ENCODE peak calls at places on chromosomes 11 and 22, in seven cellular contexts. H, U, Q, P, L, O and T are unnamed samples.

GRCh38 chr22:17990167-17990566 is 34.2 kb downstream of the MICAL3 start:
- DNase-seq in U (no peak), P (no peak), O (no peak), H (no peak), L (no peak), Q (no peak), T (no peak)

GRCh38 chr11:105609832-105610781 is at the start of gene GRIA4:
- DNase-seq in Q (no peak), H (no peak), L (no peak), U (peak), P (no peak), O (no peak), T (peak)

GRCh38 chr11:13009921-13010736 is 1.0 kb downstream of the RASSF10 start:
- DNase-seq in L (peak), H (no peak), U (peak), P (no peak), O (no peak), Q (no peak), T (peak)

GRCh38 chr11:70233511-70233919 is 30.4 kb downstream of the FADD start:
- DNase-seq in U (peak), O (no peak), L (no peak), H (peak), Q (peak), P (peak), T (no peak)

GRCh38 chr22:43992331-43992821 is 31.7 kb upstream of the PARVB start:
- DNase-seq in U (no peak), O (no peak), H (no peak), L (no peak), Q (no peak), P (no peak), T (no peak)

GRCh38 chr11:73645570-73645969 is 811 bp upstream of the PLEKHB1 start:
- DNase-seq in H (no peak), U (no peak), P (no peak), L (no peak), O (no peak), Q (no peak), T (no peak)

GRCh38 chr11:57932105-57932504 is 91.6 kb upstream of the OR9Q1 start:
- DNase-seq in U (no peak), L (no peak), O (no peak), H (no peak), Q (no peak), P (no peak), T (no peak)

GRCh38 chr11:34613462-34614183 is 7.3 kb upstream of the EHF start:
- DNase-seq in O (no peak), L (no peak), Q (no peak), U (no peak), H (no peak), P (no peak), T (no peak)

GRCh38 chr11:1368216-1368615 is 21.5 kb upstream of the BRSK2 start:
- DNase-seq in U (no peak), O (no peak), L (no peak), Q (no peak), H (no peak), P (no peak), T (no peak)

GRCh38 chr11:623999-624704 is 603 bp downstream of the CDHR5 start:
- DNase-seq in Q (peak), P (no peak), U (peak), L (no peak), H (peak), O (no peak), T (no peak)

GRCh38 chr11:44969853-44970252 is 19.2 kb upstream of the TP53I11 start:
- DNase-seq in Q (no peak), U (no peak), O (no peak), L (no peak), P (no peak), H (no peak), T (no peak)

GRCh38 chr11:73325036-73325981 is 17.2 kb downstream of the ARHGEF17 start:
- DNase-seq in P (no peak), H (no peak), U (no peak), Q (no peak), L (no peak), O (no peak), T (no peak)

GRCh38 chr11:6900327-6900999 is 8.2 kb upstream of the OR2D2 start:
- DNase-seq in P (no peak), O (no peak), U (no peak), H (no peak), L (no peak), Q (no peak), T (no peak)

GRCh38 chr11:130434521-130435223 is 6.3 kb upstream of the ADAMTS8 start:
- DNase-seq in P (peak), L (no peak), Q (peak), U (peak), H (peak), O (peak), T (no peak)

GRCh38 chr11:118666331-118666730 is 13.1 kb downstream of the TREH start:
- DNase-seq in O (no peak), U (no peak), H (no peak), P (no peak), L (no peak), Q (no peak), T (peak)

GRCh38 chr11:122101625-122102291 is 14.3 kb downstream of the BLID start:
- DNase-seq in U (no peak), H (no peak), O (peak), L (no peak), Q (peak), P (no peak), T (peak)

GRCh38 chr11:70298243-70298915 is 27.9 kb downstream of the PPFIA1 start:
- DNase-seq in P (no peak), U (no peak), Q (no peak), O (no peak), L (no peak), H (no peak), T (no peak)

GRCh38 chr11:12646478-12646877 is 27.7 kb upstream of the TEAD1 start:
- DNase-seq in O (no peak), U (no peak), P (no peak), Q (no peak), L (no peak), H (no peak), T (no peak)

GRCh38 chr22:39434243-39434653 is 22.6 kb upstream of the MGAT3 start:
- DNase-seq in U (no peak), P (no peak), L (no peak), H (no peak), O (no peak), Q (no peak), T (no peak)

GRCh38 chr22:41762980-41763779 is 37.3 kb upstream of the CCDC134 start:
- DNase-seq in P (no peak), H (peak), L (no peak), U (no peak), O (peak), Q (peak), T (no peak)

GRCh38 chr11:121829159-121829643 is 286.8 kb downstream of the BLID start:
- DNase-seq in L (no peak), U (no peak), O (no peak), P (no peak), Q (no peak), H (peak), T (no peak)

GRCh38 chr11:46438211-46438610 is 46.6 kb upstream of the CHRM4 start:
- DNase-seq in L (no peak), Q (no peak), O (no peak), P (no peak), U (no peak), H (no peak), T (no peak)

GRCh38 chr11:12269104-12269441 is 108.3 kb upstream of the PARVA start:
- DNase-seq in H (no peak), O (peak), Q (no peak), U (peak), P (no peak), L (no peak), T (no peak)

GRCh38 chr11:68012044-68012842 is 2.1 kb downstream of the ALDH3B1 start:
- DNase-seq in U (no peak), H (no peak), O (no peak), L (no peak), Q (no peak), P (no peak), T (peak)

GRCh38 chr11:128468106-128468505 is 119.3 kb downstream of the ETS1 start:
- DNase-seq in P (no peak), O (no peak), L (no peak), H (no peak), Q (no peak), U (no peak), T (no peak)

GRCh38 chr11:128465531-128465930 is 121.8 kb downstream of the ETS1 start:
- DNase-seq in L (peak), P (no peak), Q (no peak), O (no peak), H (no peak), U (no peak), T (no peak)

GRCh38 chr11:128467610-128468041 is 119.7 kb downstream of the ETS1 start:
- DNase-seq in U (no peak), H (peak), O (no peak), P (no peak), L (peak), Q (no peak), T (no peak)

GRCh38 chr11:128465946-128466688 is 121.2 kb downstream of the ETS1 start:
- DNase-seq in Q (no peak), L (peak), O (no peak), U (no peak), P (no peak), H (no peak), T (peak)

DNA sequence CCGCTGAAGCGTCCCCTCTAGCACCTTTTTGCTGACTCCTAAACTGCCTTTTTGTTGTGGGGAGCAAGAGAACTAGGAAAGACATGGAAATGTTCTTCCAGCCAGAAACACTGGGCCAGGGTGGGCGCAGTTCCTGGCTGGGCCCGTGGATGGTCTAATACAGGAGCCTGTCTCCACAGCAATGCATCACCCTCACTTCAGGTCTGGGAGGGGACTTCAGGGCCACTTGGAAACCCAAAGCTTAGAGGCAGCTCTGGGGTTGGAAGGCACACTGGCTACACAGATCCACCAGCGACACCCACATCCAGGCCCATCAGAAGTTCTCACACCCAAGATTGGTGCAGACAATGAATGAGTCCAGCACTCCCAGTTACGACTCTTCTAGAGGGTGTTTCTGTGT is 120.3 kb downstream of the ETS1 start:
- DNase-seq in Q (no peak), H (no peak), U (no peak), L (peak), O (no peak), P (no peak), T (no peak)
- H3K4me3 ChIP-seq in Q (no peak), H (no peak), U (no peak), L (no peak), O (no peak), P (no peak), T (no peak)

GRCh38 chr11:108498046-108498815 is at the start of gene POGLUT3:
- DNase-seq in L (no peak), P (no peak), O (peak), H (no peak), U (peak), Q (peak), T (peak)
- TF ChIP-seq POLR2A in L (no peak), P (no peak), O (no peak), H (peak), U (no peak), Q (no peak), T (no peak)

GRCh38 chr11:17655682-17656081 is 63.7 kb upstream of the MYOD1 start:
- DNase-seq in Q (no peak), U (no peak), H (no peak), O (no peak), P (no peak), L (no peak), T (no peak)

GRCh38 chr11:17652556-17652955 is 66.8 kb upstream of the MYOD1 start:
- DNase-seq in L (no peak), Q (no peak), H (no peak), O (no peak), P (no peak), U (no peak), T (no peak)

GRCh38 chr11:17653606-17654005 is 65.8 kb upstream of the MYOD1 start:
- DNase-seq in O (no peak), P (no peak), H (no peak), U (no peak), Q (no peak), L (no peak), T (peak)

DNA sequence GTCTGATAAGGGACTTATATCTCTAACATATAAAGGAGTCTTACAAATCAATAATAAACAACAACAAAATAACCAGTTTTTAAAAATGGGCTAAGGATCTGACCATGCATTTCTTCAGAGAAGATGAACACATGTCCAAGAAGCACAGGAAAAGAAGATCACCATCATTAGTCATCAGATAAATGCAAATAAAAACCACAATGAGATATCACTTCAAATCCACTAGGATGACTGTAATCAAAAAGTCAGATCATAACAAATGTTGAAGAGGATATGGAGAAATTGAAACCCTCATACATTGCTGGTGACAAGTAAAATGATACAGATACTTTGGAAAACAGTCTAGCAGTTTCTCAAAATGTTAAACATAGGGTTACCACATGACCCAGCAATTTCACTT is 61.2 kb upstream of the MYOD1 start:
- DNase-seq in P (no peak), L (no peak), Q (no peak), O (no peak), U (no peak), H (no peak), T (no peak)
- TF ChIP-seq POLR2AphosphoS5 in P (no peak), L (no peak), Q (no peak), O (no peak), U (no peak), H (no peak), T (no peak)

GRCh38 chr22:50520826-50521453 is 4.5 kb downstream of the SCO2 start:
- DNase-seq in U (no peak), L (no peak), O (no peak), Q (no peak), P (no peak), H (no peak), T (no peak)

GRCh38 chr22:50523458-50523805 is 2.0 kb downstream of the SCO2 start:
- DNase-seq in O (no peak), Q (no peak), U (no peak), L (no peak), H (no peak), P (no peak), T (no peak)

GRCh38 chr22:50522806-50523438 is 2.5 kb downstream of the SCO2 start:
- DNase-seq in U (no peak), Q (no peak), O (no peak), H (no peak), P (no peak), L (no peak), T (no peak)

GRCh38 chr22:50521710-50522109 is 3.7 kb downstream of the SCO2 start:
- DNase-seq in P (no peak), L (no peak), H (no peak), Q (no peak), U (no peak), O (no peak), T (no peak)

GRCh38 chr22:50522208-50522805 is 3.1 kb downstream of the SCO2 start:
- DNase-seq in Q (no peak), O (no peak), P (no peak), L (no peak), U (no peak), H (no peak), T (no peak)
- H3K4me3 ChIP-seq in Q (no peak), O (no peak), P (no peak), L (no peak), U (no peak), H (no peak), T (no peak)

DNA sequence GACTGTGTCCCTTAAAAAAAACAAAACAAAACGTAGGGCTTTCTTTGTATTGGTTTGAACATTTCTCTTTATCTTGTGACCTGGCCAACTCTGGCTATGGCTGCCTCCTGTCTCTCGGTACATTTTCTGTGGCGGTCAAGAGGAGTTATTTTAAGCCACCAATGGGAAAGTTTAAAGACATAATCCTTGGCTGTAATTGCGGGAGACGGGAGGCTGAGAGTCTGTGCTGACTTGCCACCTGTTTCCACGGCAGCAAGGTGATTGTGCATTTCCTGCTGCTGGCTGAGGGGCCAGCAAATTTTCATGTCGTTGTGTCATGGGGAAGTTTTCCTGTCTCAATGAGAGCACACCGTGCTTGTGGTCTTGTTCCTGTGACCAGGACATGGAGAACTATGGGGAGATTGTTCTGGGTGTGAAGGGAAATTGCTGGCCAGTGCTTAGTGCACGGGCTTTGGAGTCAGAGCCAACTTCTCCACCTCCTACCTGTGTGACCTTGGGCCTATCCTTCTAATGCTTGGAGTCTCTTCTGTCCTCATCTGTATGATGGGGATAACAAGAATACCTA is 11.0 kb downstream of the PTPRJ start:
- DNase-seq in Q (peak), U (peak), H (no peak), L (no peak), P (no peak), O (peak), T (no peak)
- TF ChIP-seq POLR2A in Q (peak), U (no peak), H (no peak), L (no peak), P (no peak), O (no peak), T (no peak)

GRCh38 chr22:19723165-19723989 is at the start of gene GP1BB:
- DNase-seq in H (no peak), L (no peak), U (peak), O (no peak), Q (peak), P (no peak), T (no peak)
- TF ChIP-seq POLR2AphosphoS5 in H (no peak), L (no peak), U (peak), O (no peak), Q (no peak), P (no peak), T (no peak)

GRCh38 chr11:94568717-94569116 is 1.5 kb downstream of the PIWIL4 start:
- DNase-seq in H (no peak), O (no peak), P (no peak), Q (no peak), L (no peak), U (no peak), T (no peak)

GRCh38 chr11:94567181-94567670 is at the start of gene PIWIL4:
- DNase-seq in L (no peak), O (no peak), P (no peak), Q (no peak), H (no peak), U (no peak), T (no peak)

GRCh38 chr11:94563176-94563847 is 3.9 kb upstream of the PIWIL4 start:
- DNase-seq in H (no peak), L (no peak), Q (no peak), P (no peak), O (no peak), U (no peak), T (no peak)

GRCh38 chr11:94563848-94564442 is 3.2 kb upstream of the PIWIL4 start:
- DNase-seq in U (no peak), H (no peak), L (no peak), O (no peak), P (no peak), Q (no peak), T (no peak)

DNA sequence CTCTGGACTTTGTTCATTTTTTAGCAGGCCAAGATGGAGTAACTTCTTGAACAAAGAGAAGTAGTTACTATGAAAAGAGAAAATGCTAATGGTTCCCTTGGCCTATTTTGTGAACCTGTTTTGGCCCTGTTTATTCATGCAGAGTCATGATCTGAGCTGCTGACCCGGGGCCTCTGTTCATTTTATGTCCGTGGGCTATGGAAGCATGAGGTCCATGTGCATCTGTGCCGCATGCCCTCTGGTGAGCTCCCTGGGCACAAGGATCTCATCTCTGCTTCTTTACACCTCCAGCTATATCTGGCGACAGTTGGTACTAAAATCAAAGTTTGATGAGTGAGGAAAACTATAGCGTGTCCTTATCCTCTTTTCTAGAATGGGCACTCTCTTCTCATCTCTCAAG is 1.0 kb downstream of the PIWIL4 start:
- DNase-seq in P (no peak), U (no peak), Q (no peak), H (no peak), L (no peak), O (no peak), T (no peak)
- H3K4me3 ChIP-seq in P (no peak), U (no peak), Q (no peak), H (no peak), L (no peak), O (no peak), T (no peak)